ENCODE peak calls at places on chromosomes 3 and 15, in four cellular contexts. G is HepG2, E is K562, S is GM12878. H is an unnamed sample.

GRCh38 chr15:70907784-70908471 is 15.3 kb downstream of the LRRC49 start:
- DNase-seq in S (no peak), G (no peak), E (peak), H (no peak)

GRCh38 chr3:53493618-53493996 is 804 bp upstream of the CACNA1D start:
- DNase-seq in S (no peak), E (no peak), G (no peak), H (no peak)

GRCh38 chr15:77869021-77869895 is 208.3 kb downstream of the TBC1D2B start:
- DNase-seq in G (no peak), S (no peak), E (no peak), H (no peak)

GRCh38 chr3:133464573-133464972 is 64.7 kb downstream of the BFSP2 start:
- DNase-seq in S (no peak), G (no peak), E (no peak), H (no peak)

GRCh38 chr3:171874879-171875278 is 31.7 kb downstream of the TMEM212 start:
- DNase-seq in E (no peak), S (no peak), G (no peak), H (no peak)

GRCh38 chr3:96706517-96706916 is 107.9 kb upstream of the EPHA6 start:
- DNase-seq in E (no peak), G (no peak), S (no peak), H (no peak)

GRCh38 chr3:141603473-141604035 is 116.7 kb downstream of the RASA2 start:
- DNase-seq in G (no peak), E (no peak), S (no peak), H (no peak)

GRCh38 chr3:16374047-16375019 is 109.3 kb downstream of the OXNAD1 start:
- DNase-seq in S (no peak), G (no peak), E (no peak), H (no peak)

GRCh38 chr3:50120364-50121095 is 31.8 kb downstream of the RBM5 start:
- DNase-seq in G (no peak), S (no peak), E (no peak), H (no peak)

GRCh38 chr3:149816326-149816725 is 3.3 kb downstream of the RNF13 start:
- DNase-seq in S (no peak), G (no peak), E (no peak), H (no peak)

GRCh38 chr3:127747751-127748521 is 74.4 kb downstream of the MGLL start:
- DNase-seq in S (no peak), E (no peak), G (no peak), H (no peak)

GRCh38 chr3:139520028-139520737 is 19.4 kb downstream of the RBP1 start:
- DNase-seq in E (peak), S (no peak), G (no peak), H (peak)

GRCh38 chr3:132713977-132714727 is 8.1 kb downstream of the NPHP3 start:
- DNase-seq in E (no peak), G (no peak), S (no peak), H (no peak)

GRCh38 chr3:182979719-182980191 is 583 bp downstream of the DCUN1D1 start:
- DNase-seq in S (no peak), E (peak), G (peak), H (peak)

GRCh38 chr15:84611631-84612030 is 10.8 kb downstream of the ZSCAN2 start:
- DNase-seq in S (no peak), G (no peak), E (no peak), H (no peak)

GRCh38 chr3:98504534-98504933 is 7.1 kb downstream of the OR5K2 start:
- DNase-seq in E (no peak), S (no peak), G (no peak), H (no peak)

GRCh38 chr3:123154346-123154985 is 47.3 kb upstream of the SEC22A start:
- DNase-seq in S (no peak), E (no peak), G (no peak), H (no peak)

GRCh38 chr3:164393171-164393570 is 685.1 kb downstream of the SI start:
- DNase-seq in G (no peak), S (no peak), E (no peak), H (no peak)

GRCh38 chr3:43348852-43349574 is 62.7 kb downstream of the SNRK start:
- DNase-seq in S (no peak), G (no peak), E (no peak), H (no peak)

DNA sequence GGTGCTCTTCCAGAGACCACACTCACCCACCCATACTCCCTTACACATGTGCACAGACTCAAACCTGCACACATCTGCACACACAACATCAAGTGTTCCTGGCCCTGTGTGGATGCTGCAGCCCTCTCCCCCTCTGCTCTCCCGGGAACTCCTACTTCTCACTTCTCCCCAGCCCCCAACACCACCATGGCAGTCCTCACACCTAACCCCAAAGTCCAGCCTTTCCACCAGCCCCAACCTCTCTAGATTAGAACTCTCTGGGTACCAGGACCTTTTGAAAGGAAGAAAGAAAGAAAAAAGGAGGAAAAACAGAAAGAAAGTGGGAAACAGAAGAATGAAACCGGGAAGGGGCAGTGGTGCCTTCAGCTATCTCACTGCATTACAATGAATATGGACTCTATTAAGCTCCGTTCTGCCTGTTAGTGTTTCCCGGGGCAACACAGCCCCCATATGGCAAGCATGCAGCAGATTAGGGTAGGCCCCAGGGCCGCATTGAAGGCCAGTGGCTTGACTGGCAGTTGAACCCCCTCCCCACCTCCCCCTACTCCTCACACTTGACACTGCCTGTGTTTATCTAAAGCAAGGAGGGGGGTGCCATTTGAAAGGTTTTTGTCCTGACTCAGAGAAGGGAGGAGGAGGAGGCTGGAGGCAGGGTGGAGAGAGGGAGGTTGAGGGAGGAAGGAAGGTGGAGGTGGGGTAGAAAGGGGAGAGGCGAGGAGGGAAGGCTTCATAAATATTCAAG is 30.1 kb downstream of the BOC start:
- DNase-seq in E (no peak), G (no peak), S (no peak), H (peak)
- TF ChIP-seq USF2 in E (no peak), G (no peak), S (no peak), H (no peak)

DNA sequence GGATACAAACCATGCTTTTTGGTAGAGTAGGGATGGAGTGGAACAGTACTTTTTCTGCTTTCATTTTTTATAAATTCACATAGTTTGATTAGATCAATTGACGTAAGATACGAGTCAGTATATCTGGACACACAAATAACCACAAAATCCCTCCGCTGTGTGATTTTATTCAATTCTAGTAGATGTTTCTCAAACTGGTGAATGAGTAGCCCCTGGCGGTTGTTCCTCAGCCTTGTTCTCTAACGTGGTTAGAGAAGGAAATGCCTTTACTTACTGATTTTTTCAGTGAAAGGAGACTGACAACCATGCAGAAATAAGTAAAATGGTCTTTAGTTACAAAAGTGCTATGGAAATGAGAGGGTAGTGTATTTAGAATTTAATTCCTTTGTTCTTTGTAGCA is 161.0 kb downstream of the TCF12 start:
- DNase-seq in E (no peak), G (no peak), S (no peak), H (no peak)
- TF ChIP-seq ATF3 in E (no peak), G (no peak), S (no peak), H (no peak)

GRCh38 chr3:181629701-181630100 is 82.0 kb upstream of the SOX2 start:
- DNase-seq in G (no peak), S (no peak), E (no peak), H (no peak)

GRCh38 chr3:181631901-181632300 is 79.8 kb upstream of the SOX2 start:
- DNase-seq in E (no peak), G (no peak), S (no peak), H (no peak)

GRCh38 chr3:181629029-181629428 is 82.7 kb upstream of the SOX2 start:
- DNase-seq in S (no peak), E (no peak), G (no peak), H (no peak)

GRCh38 chr3:181628384-181628783 is 83.3 kb upstream of the SOX2 start:
- DNase-seq in G (no peak), S (no peak), E (no peak), H (no peak)

GRCh38 chr3:181630873-181631272 is 80.9 kb upstream of the SOX2 start:
- DNase-seq in G (no peak), S (no peak), E (no peak), H (no peak)
- TF ChIP-seq TCF7 in G (no peak), S (no peak), E (no peak), H (no peak)

GRCh38 chr15:23869391-23869790 is 182.3 kb upstream of the NDN start:
- DNase-seq in E (peak), G (peak), S (no peak), H (peak)
- TF ChIP-seq USF2 in E (peak), G (peak), S (no peak), H (peak)

DNA sequence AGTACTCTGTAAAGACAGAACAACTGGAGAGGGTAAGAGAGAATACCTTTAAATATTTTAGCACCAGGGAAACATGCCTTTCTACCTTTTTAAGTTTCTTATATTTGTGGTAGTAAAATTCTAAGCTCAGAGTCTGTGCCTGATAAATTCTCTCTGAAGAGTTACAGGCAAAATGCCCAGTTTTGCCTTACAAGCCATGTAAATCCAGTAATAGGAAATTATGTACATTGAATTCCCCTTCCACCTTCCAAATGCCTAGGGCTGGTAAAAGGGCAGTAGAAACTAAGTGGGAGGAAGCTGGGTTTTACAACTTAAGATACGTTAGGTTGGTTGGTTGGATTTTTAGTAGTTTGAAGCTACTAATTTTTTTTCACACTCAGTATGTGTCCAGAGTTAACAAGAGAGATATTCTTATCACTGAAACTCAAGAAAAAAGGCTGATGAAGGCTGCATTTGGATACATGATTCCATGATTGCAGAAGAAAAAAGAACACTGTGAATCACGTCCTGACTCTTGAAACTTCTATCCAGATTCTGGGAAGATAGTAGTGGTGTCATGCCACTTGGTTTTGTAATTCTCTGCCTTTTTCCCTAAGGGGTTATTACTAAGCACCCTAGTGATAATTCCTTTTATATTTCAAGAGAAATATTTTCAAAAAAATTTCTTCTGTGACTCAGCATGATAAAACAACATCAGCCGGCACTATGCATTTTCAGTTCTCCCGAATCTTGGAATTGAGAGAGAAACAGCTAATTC is 43.0 kb upstream of the TP63 start:
- DNase-seq in E (no peak), G (no peak), S (no peak), H (no peak)
- TF ChIP-seq ATF3 in E (no peak), G (no peak), S (no peak), H (no peak)

GRCh38 chr15:48472756-48473155 is 141.5 kb downstream of the DUT start:
- DNase-seq in G (no peak), S (no peak), E (no peak), H (no peak)
- TF ChIP-seq TCF7 in G (no peak), S (no peak), E (no peak), H (no peak)

GRCh38 chr3:94285874-94286273 is 223.0 kb downstream of the NSUN3 start:
- DNase-seq in G (no peak), E (no peak), S (no peak), H (no peak)
- TF ChIP-seq USF2 in G (no peak), E (no peak), S (no peak), H (no peak)

H was measured in WTC11.